ENCODE peak calls at places on chromosomes 16 and 17, in six cellular contexts. One of them, this sample, is unnamed.

GRCh38 chr16:50680556-50680893 is 587 bp downstream of the SNX20 start:
- DNase-seq in GM23248: no peak
- DNase-seq in hepatocyte: no peak
- DNase-seq in A549: no peak
- DNase-seq in neuronal stem cell: no peak
- DNase-seq in ovary: no peak
- DNase-seq in this sample: no peak

GRCh38 chr17:2388705-2389099 is 12.2 kb downstream of the MNT start:
- DNase-seq in GM23248: no peak
- DNase-seq in hepatocyte: no peak
- DNase-seq in A549: peak; percentile 67
- DNase-seq in neuronal stem cell: no peak
- DNase-seq in ovary: peak; percentile 32
- DNase-seq in this sample: no peak

GRCh38 chr17:31297090-31297489 is at the start of gene OMG:
- DNase-seq in GM23248: no peak
- DNase-seq in hepatocyte: no peak
- DNase-seq in A549: no peak
- DNase-seq in neuronal stem cell: peak; percentile 4
- DNase-seq in ovary: no peak
- DNase-seq in this sample: no peak

GRCh38 chr17:70780031-70780430 is 610.7 kb downstream of the KCNJ2 start:
- DNase-seq in GM23248: peak; percentile 33
- DNase-seq in hepatocyte: no peak
- DNase-seq in A549: no peak
- DNase-seq in neuronal stem cell: no peak
- DNase-seq in ovary: no peak
- DNase-seq in this sample: no peak

GRCh38 chr16:12086861-12087260 is 110.3 kb downstream of the SNX29 start:
- DNase-seq in GM23248: no peak
- DNase-seq in hepatocyte: no peak
- DNase-seq in A549: no peak
- DNase-seq in neuronal stem cell: no peak
- DNase-seq in ovary: no peak
- DNase-seq in this sample: no peak

GRCh38 chr16:65855171-65856145 is 511.0 kb upstream of the CDH5 start:
- DNase-seq in GM23248: no peak
- DNase-seq in hepatocyte: no peak
- DNase-seq in A549: no peak
- DNase-seq in neuronal stem cell: no peak
- DNase-seq in ovary: no peak
- DNase-seq in this sample: no peak

GRCh38 chr17:29664743-29665479 is 42.2 kb upstream of the CORO6 start:
- DNase-seq in GM23248: peak; percentile 87
- DNase-seq in hepatocyte: peak; percentile 55
- DNase-seq in A549: peak; percentile 29
- DNase-seq in neuronal stem cell: no peak
- DNase-seq in ovary: no peak
- DNase-seq in this sample: no peak

GRCh38 chr17:18141210-18141803 is 32.8 kb downstream of the MYO15A start:
- DNase-seq in GM23248: peak; percentile 75
- DNase-seq in hepatocyte: peak; percentile 78
- DNase-seq in A549: peak; percentile 64
- DNase-seq in neuronal stem cell: peak; percentile 47
- DNase-seq in ovary: no peak
- DNase-seq in this sample: no peak

GRCh38 chr17:804541-805435 is 22.6 kb downstream of the MRM3 start:
- DNase-seq in GM23248: no peak
- DNase-seq in hepatocyte: no peak
- DNase-seq in A549: no peak
- DNase-seq in neuronal stem cell: no peak
- DNase-seq in ovary: no peak
- DNase-seq in this sample: no peak

GRCh38 chr16:17356243-17356933 is 114.4 kb downstream of the XYLT1 start:
- DNase-seq in GM23248: no peak
- DNase-seq in hepatocyte: no peak
- DNase-seq in A549: no peak
- DNase-seq in neuronal stem cell: no peak
- DNase-seq in ovary: no peak
- DNase-seq in this sample: no peak

GRCh38 chr16:87395181-87395842 is 3.2 kb downstream of the MAP1LC3B start:
- DNase-seq in GM23248: peak; percentile 33
- DNase-seq in hepatocyte: no peak
- DNase-seq in A549: no peak
- DNase-seq in neuronal stem cell: no peak
- DNase-seq in ovary: peak; percentile 6
- DNase-seq in this sample: no peak

DNA sequence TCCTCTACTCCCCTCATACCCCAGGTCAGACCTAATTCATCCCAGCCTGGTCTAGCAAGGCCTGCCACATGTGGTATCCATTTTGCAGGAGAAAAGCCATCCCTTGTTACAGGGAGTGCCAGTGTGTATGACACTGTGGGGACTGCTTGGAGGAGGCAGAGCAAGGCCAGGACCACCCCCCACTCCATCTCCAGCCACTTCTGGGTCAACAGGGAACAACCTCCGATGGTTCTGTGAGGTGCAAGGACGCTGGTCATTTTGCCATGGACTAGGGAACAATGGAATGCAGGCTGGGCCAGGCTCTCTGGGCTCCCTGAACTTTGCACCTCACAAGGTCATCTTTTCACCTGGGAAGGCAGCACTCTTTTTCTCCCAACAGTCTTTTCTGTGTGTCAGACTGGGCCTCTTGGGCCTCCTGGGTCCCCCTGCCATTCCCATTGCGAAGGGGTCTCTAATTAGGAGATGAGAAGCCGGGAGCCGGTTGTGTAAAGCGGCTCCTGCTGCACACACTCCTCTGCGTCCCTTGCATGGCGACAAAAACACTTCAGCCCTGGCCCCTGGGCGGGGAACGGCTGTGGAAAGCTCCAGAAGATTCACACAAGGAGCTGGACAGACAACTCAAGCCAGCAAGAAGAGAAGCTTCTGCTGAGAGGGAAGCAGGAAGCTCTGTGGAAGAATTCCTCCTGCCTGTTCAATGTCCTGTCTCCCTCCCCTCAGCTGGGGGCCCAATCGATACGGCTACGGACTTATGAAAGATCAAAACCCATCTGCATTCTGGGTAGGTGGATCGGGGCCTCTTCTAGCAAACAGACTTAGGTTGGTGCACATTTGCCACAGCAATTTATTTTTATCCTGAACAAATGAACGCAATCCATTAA is 38.5 kb upstream of the MTSS2 start:
- DNase-seq in GM23248: no peak
- DNase-seq in hepatocyte: no peak
- DNase-seq in A549: no peak
- DNase-seq in neuronal stem cell: no peak
- DNase-seq in ovary: no peak
- DNase-seq in this sample: no peak
- H3K27ac ChIP-seq in GM23248: no peak overlapping the region
- H3K27ac ChIP-seq in hepatocyte: peak overlapping the region; percentile 80
- H3K27ac ChIP-seq in A549: no peak overlapping the region
- H3K27ac ChIP-seq in neuronal stem cell: no peak overlapping the region
- H3K27ac ChIP-seq in ovary: peak overlapping the region; percentile 49
- H3K27ac ChIP-seq in this sample: no peak overlapping the region

DNA sequence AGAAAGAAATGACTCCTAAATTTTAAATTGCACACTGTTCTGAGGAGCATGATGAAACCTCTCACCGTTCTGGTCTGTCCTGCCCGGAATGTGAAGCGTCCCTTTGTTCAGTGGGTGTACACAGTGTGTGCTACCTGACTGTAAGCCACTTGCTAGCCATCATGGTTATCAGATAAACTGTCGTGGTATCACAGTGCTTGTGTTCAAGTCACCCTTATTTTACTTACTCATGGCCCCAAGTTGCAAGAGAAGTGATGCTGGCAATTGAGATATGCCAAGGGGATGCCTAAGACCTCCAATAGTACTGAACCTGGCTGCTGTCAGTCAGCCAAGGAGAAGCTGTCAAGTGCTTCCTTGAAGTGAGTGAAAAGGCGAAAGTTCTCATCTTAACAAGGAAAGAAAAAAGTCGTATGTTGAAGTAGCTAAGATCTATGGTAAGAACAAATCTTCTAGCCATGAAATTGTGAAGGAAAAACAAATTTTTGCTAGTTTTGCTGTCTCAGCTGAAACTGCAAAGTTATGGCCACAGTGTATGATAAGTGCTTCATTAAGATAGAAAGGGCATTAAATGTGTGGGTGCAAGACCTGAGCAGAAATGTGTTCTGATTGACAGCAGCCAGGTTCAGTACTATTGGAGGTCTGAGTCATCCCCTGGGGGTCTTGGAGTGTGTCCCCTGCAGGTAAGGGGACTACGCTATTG is 5.8 kb downstream of the PIK3R6 start:
- DNase-seq in GM23248: no peak
- DNase-seq in hepatocyte: no peak
- DNase-seq in A549: no peak
- DNase-seq in neuronal stem cell: no peak
- DNase-seq in ovary: no peak
- DNase-seq in this sample: no peak
- H3K27ac ChIP-seq in GM23248: no peak overlapping the region
- H3K27ac ChIP-seq in hepatocyte: no peak overlapping the region
- H3K27ac ChIP-seq in A549: no peak overlapping the region
- H3K27ac ChIP-seq in neuronal stem cell: no peak overlapping the region
- H3K27ac ChIP-seq in ovary: no peak overlapping the region
- H3K27ac ChIP-seq in this sample: no peak overlapping the region

GRCh38 chr16:23121024-23121423 is 28.2 kb downstream of the USP31 start:
- DNase-seq in GM23248: peak; percentile 51
- DNase-seq in hepatocyte: no peak
- DNase-seq in A549: no peak
- DNase-seq in neuronal stem cell: no peak
- DNase-seq in ovary: no peak
- DNase-seq in this sample: no peak

GRCh38 chr16:23122107-23122506 is 27.1 kb downstream of the USP31 start:
- DNase-seq in GM23248: no peak
- DNase-seq in hepatocyte: no peak
- DNase-seq in A549: no peak
- DNase-seq in neuronal stem cell: no peak
- DNase-seq in ovary: no peak
- DNase-seq in this sample: no peak

GRCh38 chr16:23128056-23128455 is 21.2 kb downstream of the USP31 start:
- DNase-seq in GM23248: peak; percentile 44
- DNase-seq in hepatocyte: no peak
- DNase-seq in A549: no peak
- DNase-seq in neuronal stem cell: no peak
- DNase-seq in ovary: no peak
- DNase-seq in this sample: no peak

GRCh38 chr16:23124315-23124714 is 24.9 kb downstream of the USP31 start:
- DNase-seq in GM23248: peak; percentile 94
- DNase-seq in hepatocyte: no peak
- DNase-seq in A549: peak; percentile 52
- DNase-seq in neuronal stem cell: no peak
- DNase-seq in ovary: no peak
- DNase-seq in this sample: no peak

DNA sequence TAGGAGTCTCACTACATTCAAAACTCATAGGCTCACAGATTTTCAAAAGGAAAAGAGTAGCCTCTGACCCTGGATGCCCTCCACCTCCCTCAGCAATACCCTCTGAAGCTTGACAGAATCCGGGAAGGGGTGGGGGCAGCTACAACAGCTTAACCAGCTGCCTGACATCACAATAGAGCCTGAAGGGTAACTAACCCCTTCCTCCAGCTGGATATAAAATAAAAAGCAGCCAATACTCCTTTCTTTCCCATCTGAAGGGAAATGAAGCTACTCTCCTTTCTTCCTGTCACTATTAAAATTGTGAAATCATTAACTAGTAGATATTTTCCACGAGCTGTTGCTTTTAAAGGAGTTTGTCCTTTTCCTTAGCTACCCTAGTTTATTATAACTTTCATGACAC is 24.0 kb downstream of the USP31 start:
- DNase-seq in GM23248: no peak
- DNase-seq in hepatocyte: no peak
- DNase-seq in A549: no peak
- DNase-seq in neuronal stem cell: no peak
- DNase-seq in ovary: no peak
- DNase-seq in this sample: no peak
- H3K27ac ChIP-seq in GM23248: no peak overlapping the region
- H3K27ac ChIP-seq in hepatocyte: no peak overlapping the region
- H3K27ac ChIP-seq in A549: peak overlapping the region; percentile 56
- H3K27ac ChIP-seq in neuronal stem cell: no peak overlapping the region
- H3K27ac ChIP-seq in ovary: no peak overlapping the region
- H3K27ac ChIP-seq in this sample: peak overlapping the region; percentile 7

GRCh38 chr16:81238296-81239011 is at the start of gene BCO1:
- DNase-seq in GM23248: peak; percentile 68
- DNase-seq in hepatocyte: peak; percentile 56
- DNase-seq in A549: peak; percentile 63
- DNase-seq in neuronal stem cell: peak; percentile 71
- DNase-seq in ovary: peak; percentile 24
- DNase-seq in this sample: no peak
- H3K27ac ChIP-seq in GM23248: no peak within 1 kb of the TSS
- H3K27ac ChIP-seq in hepatocyte: peak within 1 kb of the TSS; percentile 71
- H3K27ac ChIP-seq in A549: peak within 1 kb of the TSS; percentile 80
- H3K27ac ChIP-seq in neuronal stem cell: peak within 1 kb of the TSS; percentile 71
- H3K27ac ChIP-seq in ovary: peak within 1 kb of the TSS; percentile 73
- H3K27ac ChIP-seq in this sample: peak within 1 kb of the TSS; percentile 87

GRCh38 chr17:57868775-57869598 is 19.1 kb upstream of the MRPS23 start:
- DNase-seq in GM23248: no peak
- DNase-seq in hepatocyte: no peak
- DNase-seq in A549: no peak
- DNase-seq in neuronal stem cell: no peak
- DNase-seq in ovary: no peak
- DNase-seq in this sample: no peak
- H3K27ac ChIP-seq in GM23248: peak overlapping the region; percentile 75
- H3K27ac ChIP-seq in hepatocyte: peak overlapping the region; percentile 74
- H3K27ac ChIP-seq in A549: peak overlapping the region; percentile 92
- H3K27ac ChIP-seq in neuronal stem cell: peak overlapping the region; percentile 61
- H3K27ac ChIP-seq in ovary: peak overlapping the region; percentile 27
- H3K27ac ChIP-seq in this sample: peak overlapping the region; percentile 73

GRCh38 chr16:27491894-27492587 is 57.7 kb downstream of the GTF3C1 start:
- DNase-seq in GM23248: no peak
- DNase-seq in hepatocyte: no peak
- DNase-seq in A549: no peak
- DNase-seq in neuronal stem cell: no peak
- DNase-seq in ovary: no peak
- DNase-seq in this sample: no peak

GRCh38 chr16:27489906-27490305 is 59.8 kb downstream of the GTF3C1 start:
- DNase-seq in GM23248: no peak
- DNase-seq in hepatocyte: no peak
- DNase-seq in A549: no peak
- DNase-seq in neuronal stem cell: no peak
- DNase-seq in ovary: no peak
- DNase-seq in this sample: no peak

GRCh38 chr16:27495191-27495590 is 54.5 kb downstream of the GTF3C1 start:
- DNase-seq in GM23248: peak; percentile 82
- DNase-seq in hepatocyte: no peak
- DNase-seq in A549: no peak
- DNase-seq in neuronal stem cell: no peak
- DNase-seq in ovary: peak; percentile 72
- DNase-seq in this sample: no peak

GRCh38 chr16:27489421-27489820 is 60.3 kb downstream of the GTF3C1 start:
- DNase-seq in GM23248: no peak
- DNase-seq in hepatocyte: no peak
- DNase-seq in A549: no peak
- DNase-seq in neuronal stem cell: no peak
- DNase-seq in ovary: no peak
- DNase-seq in this sample: no peak

DNA sequence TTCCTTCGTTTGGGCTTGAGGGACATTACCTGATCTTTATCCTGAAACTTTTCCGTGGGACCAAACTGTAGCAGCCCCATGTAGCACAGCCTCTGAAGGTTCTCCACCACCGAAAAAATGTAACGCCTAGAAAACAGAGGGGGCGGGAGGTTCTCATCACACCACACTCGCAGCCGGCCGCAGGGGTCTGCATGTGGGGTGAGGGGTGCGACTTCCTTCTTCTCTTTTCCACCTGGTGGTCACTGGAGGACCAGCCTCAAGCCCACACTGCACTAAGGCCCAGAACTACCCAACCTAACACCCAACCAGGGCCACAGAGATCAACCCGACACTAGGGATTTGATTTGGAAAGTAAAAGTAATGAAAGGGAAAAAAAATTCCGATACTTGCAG is 57.1 kb downstream of the GTF3C1 start:
- DNase-seq in GM23248: no peak
- DNase-seq in hepatocyte: no peak
- DNase-seq in A549: no peak
- DNase-seq in neuronal stem cell: no peak
- DNase-seq in ovary: no peak
- DNase-seq in this sample: no peak
- H3K27ac ChIP-seq in GM23248: no peak overlapping the region
- H3K27ac ChIP-seq in hepatocyte: no peak overlapping the region
- H3K27ac ChIP-seq in A549: no peak overlapping the region
- H3K27ac ChIP-seq in neuronal stem cell: no peak overlapping the region
- H3K27ac ChIP-seq in ovary: no peak overlapping the region
- H3K27ac ChIP-seq in this sample: no peak overlapping the region